ENCODE peak calls at places on chromosomes 4 and X, in eight cellular contexts. R is choroid plexus epithelial cell, D is fibroblast of pulmonary artery, L is MM.1S, H is astrocyte of the cerebellum, A is stomach, S is cardiac fibroblast, X is dorsolateral prefrontal cortex. Z is an unnamed sample.

GRCh38 chr4:143196323-143196722 is 11.6 kb downstream of the USP38 start:
- DNase-seq in R (no peak), D (no peak), L (no peak), H (no peak), A (no peak), S (no peak), X (no peak), Z (no peak)

GRCh38 chrX:130577431-130577830 is 175.6 kb downstream of the RBMX2 start:
- DNase-seq in R (no peak), D (no peak), L (no peak), H (no peak), A (no peak), S (no peak), X (no peak), Z (no peak)

GRCh38 chr4:139301821-139302611 is at the start of gene NDUFC1:
- DNase-seq in R (peak; percentile 61), D (peak; percentile 53), L (peak; percentile 65), H (no peak), A (peak; percentile 54), S (peak; percentile 49), X (peak; percentile 31), Z (no peak)

GRCh38 chr4:107870916-107871786 is 46.4 kb downstream of the SGMS2 start:
- DNase-seq in R (peak; percentile 46), D (peak; percentile 37), L (no peak), H (no peak), A (no peak), S (peak; percentile 52), X (no peak), Z (no peak)

GRCh38 chrX:83630662-83631061 is 122.6 kb downstream of the POU3F4 start:
- DNase-seq in R (no peak), D (no peak), L (no peak), H (no peak), A (no peak), S (no peak), X (no peak), Z (no peak)

GRCh38 chr4:33625762-33626161 is 2618.6 kb downstream of the ARAP2 start:
- DNase-seq in R (peak; percentile 5), D (peak; percentile 11), L (no peak), H (no peak), A (no peak), S (no peak), X (no peak), Z (no peak)

GRCh38 chr4:53967971-53968370 is 96.4 kb downstream of the CHIC2 start:
- DNase-seq in R (no peak), D (no peak), L (no peak), H (no peak), A (no peak), S (peak; percentile 75), X (no peak), Z (peak; percentile 52)

GRCh38 chr4:6873792-6874461 is 35.7 kb upstream of the TBC1D14 start:
- DNase-seq in R (peak; percentile 83), D (peak; percentile 77), L (peak; percentile 66), H (peak; percentile 41), A (peak; percentile 82), S (peak; percentile 76), X (peak; percentile 70), Z (no peak)

GRCh38 chr4:78565971-78566372 is 14.4 kb downstream of the ANXA3 start:
- DNase-seq in R (peak; percentile 69), D (peak; percentile 77), L (no peak), H (no peak), A (no peak), S (peak; percentile 77), X (no peak), Z (no peak)

GRCh38 chrX:8274166-8274565 is 103.1 kb upstream of the VCX2 start:
- DNase-seq in R (peak; percentile 13), D (peak; percentile 16), L (no peak), H (no peak), A (no peak), S (peak; percentile 17), X (no peak), Z (no peak)

GRCh38 chrX:10158279-10158939 is 1.6 kb downstream of the CLCN4 start:
- DNase-seq in R (no peak), D (no peak), L (no peak), H (no peak), A (no peak), S (no peak), X (peak; percentile 71), Z (no peak)

GRCh38 chr4:150746156-150746555 is 164.2 kb downstream of the MAB21L2 start:
- DNase-seq in R (peak; percentile 73), D (peak; percentile 48), L (no peak), H (peak; percentile 8), A (no peak), S (peak; percentile 70), X (no peak), Z (no peak)

GRCh38 chrX:22520128-22520828 is 247.6 kb downstream of the CBLL2 start:
- DNase-seq in R (no peak), D (no peak), L (no peak), H (no peak), A (no peak), S (peak; percentile 41), X (no peak), Z (no peak)

GRCh38 chr4:140286503-140286902 is 86.9 kb upstream of the SCOC start:
- DNase-seq in R (no peak), D (no peak), L (no peak), H (no peak), A (no peak), S (no peak), X (peak; percentile 52), Z (no peak)

GRCh38 chr4:54657556-54658313 is at the start of gene KIT:
- DNase-seq in R (peak; percentile 23), D (peak; percentile 15), L (no peak), H (peak; percentile 16), A (peak; percentile 57), S (peak; percentile 13), X (peak; percentile 18), Z (no peak)

GRCh38 chr4:27692098-27692679 is 831.5 kb downstream of the STIM2 start:
- DNase-seq in R (peak; percentile 63), D (peak; percentile 49), L (peak; percentile 52), H (no peak), A (no peak), S (peak; percentile 43), X (no peak), Z (no peak)

GRCh38 chrX:117120700-117121099 is 657.9 kb upstream of the CT83 start:
- DNase-seq in R (no peak), D (no peak), L (no peak), H (no peak), A (no peak), S (no peak), X (no peak), Z (no peak)

GRCh38 chr4:10861036-10861435 is 176.5 kb upstream of the CLNK start:
- DNase-seq in R (no peak), D (peak; percentile 4), L (no peak), H (no peak), A (no peak), S (peak; percentile 41), X (no peak), Z (no peak)

GRCh38 chr4:10866691-10867090 is 182.1 kb upstream of the CLNK start:
- DNase-seq in R (no peak), D (no peak), L (no peak), H (no peak), A (no peak), S (no peak), X (no peak), Z (no peak)
- H3K4me3 ChIP-seq in R (no peak overlapping the region), D (no peak overlapping the region), L (no peak overlapping the region), H (no peak overlapping the region), A (no peak overlapping the region), S (no peak overlapping the region), X (no peak overlapping the region), Z (no peak overlapping the region)

GRCh38 chrX:123077671-123078070 is 106.4 kb upstream of the GRIA3 start:
- DNase-seq in R (no peak), D (no peak), L (no peak), H (no peak), A (no peak), S (no peak), X (no peak), Z (no peak)

DNA sequence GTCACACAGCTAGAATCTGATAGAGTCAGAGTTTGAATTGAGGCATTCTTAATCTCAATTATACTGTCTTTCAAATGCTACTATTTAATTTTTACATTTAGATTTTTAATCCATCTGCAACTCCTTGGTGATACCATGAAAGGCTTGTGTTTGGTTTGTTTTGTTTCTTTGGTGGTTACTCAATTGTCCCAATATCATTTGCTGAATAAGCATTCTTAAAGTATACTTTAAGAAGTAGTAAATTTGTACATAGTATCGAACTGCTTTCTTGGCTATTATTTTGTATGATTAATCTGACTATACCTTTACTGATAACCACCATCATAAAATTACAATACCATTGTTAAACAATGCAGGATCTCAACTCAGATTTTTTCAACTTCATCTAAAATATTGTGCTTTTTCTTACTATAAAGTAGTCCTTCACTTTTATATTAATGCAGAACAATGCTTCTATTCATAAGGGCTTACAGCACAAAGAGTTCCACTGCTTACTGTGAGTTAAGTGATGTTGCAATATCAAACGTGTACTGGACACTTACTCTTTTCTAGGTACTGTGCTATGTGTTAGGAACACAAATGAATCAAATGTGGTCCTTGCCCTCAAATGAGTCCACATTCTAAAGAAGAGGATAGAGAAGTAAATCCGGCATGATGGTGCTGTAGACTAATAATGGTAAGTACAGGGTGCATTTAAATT is 111.2 kb upstream of the GRIA3 start:
- DNase-seq in R (no peak), D (no peak), L (no peak), H (no peak), A (no peak), S (no peak), X (no peak), Z (no peak)
- H3K4me3 ChIP-seq in R (no peak overlapping the region), D (no peak overlapping the region), L (no peak overlapping the region), H (no peak overlapping the region), A (no peak overlapping the region), S (no peak overlapping the region), X (no peak overlapping the region), Z (no peak overlapping the region)

GRCh38 chrX:70456256-70456655 is 11.6 kb downstream of the DLG3 start:
- DNase-seq in R (no peak), D (no peak), L (no peak), H (no peak), A (no peak), S (no peak), X (no peak), Z (no peak)

GRCh38 chrX:70453024-70453618 is 8.5 kb downstream of the DLG3 start:
- DNase-seq in R (no peak), D (no peak), L (no peak), H (no peak), A (no peak), S (no peak), X (no peak), Z (no peak)

GRCh38 chrX:70452143-70452733 is 7.6 kb downstream of the DLG3 start:
- DNase-seq in R (peak; percentile 30), D (peak; percentile 44), L (peak; percentile 47), H (no peak), A (peak; percentile 64), S (peak; percentile 47), X (no peak), Z (no peak)

GRCh38 chrX:70455366-70456202 is 10.9 kb downstream of the DLG3 start:
- DNase-seq in R (no peak), D (no peak), L (no peak), H (no peak), A (no peak), S (no peak), X (no peak), Z (no peak)

GRCh38 chrX:70454441-70455365 is 10.1 kb downstream of the DLG3 start:
- DNase-seq in R (peak; percentile 67), D (peak; percentile 59), L (peak; percentile 88), H (peak; percentile 39), A (peak; percentile 88), S (peak; percentile 57), X (peak; percentile 40), Z (no peak)
- H3K4me3 ChIP-seq in R (peak overlapping the region; percentile 59), D (peak overlapping the region; percentile 52), L (peak overlapping the region; percentile 74), H (peak overlapping the region; percentile 57), A (peak overlapping the region; percentile 64), S (peak overlapping the region; percentile 49), X (peak overlapping the region; percentile 50), Z (peak overlapping the region; percentile 54)

GRCh38 chr4:122604146-122604545 is 16.7 kb downstream of the IL21 start:
- DNase-seq in R (no peak), D (no peak), L (no peak), H (no peak), A (no peak), S (no peak), X (no peak), Z (no peak)
- H3K4me3 ChIP-seq in R (no peak overlapping the region), D (no peak overlapping the region), L (no peak overlapping the region), H (no peak overlapping the region), A (no peak overlapping the region), S (no peak overlapping the region), X (no peak overlapping the region), Z (no peak overlapping the region)